ENCODE peak calls at places on chromosomes 11 and 22, in nine cellular contexts. One of them, this sample, is unnamed.

GRCh38 chr11:100445231-100445735 is 241.8 kb upstream of the ARHGAP42 start:
- DNase-seq in transverse colon: no peak
- DNase-seq in colonic mucosa: no peak
- DNase-seq in stomach: peak
- DNase-seq in bronchial epithelial cell: peak
- DNase-seq in GM23338: peak
- DNase-seq in astrocyte of the spinal cord: peak
- DNase-seq in heart left ventricle: peak
- DNase-seq in HCT116: no peak
- DNase-seq in this sample: peak

GRCh38 chr11:127632971-127633680 is 632.6 kb upstream of the KIRREL3 start:
- DNase-seq in transverse colon: no peak
- DNase-seq in colonic mucosa: no peak
- DNase-seq in stomach: no peak
- DNase-seq in bronchial epithelial cell: no peak
- DNase-seq in GM23338: peak
- DNase-seq in astrocyte of the spinal cord: no peak
- DNase-seq in heart left ventricle: no peak
- DNase-seq in HCT116: no peak
- DNase-seq in this sample: no peak

GRCh38 chr11:26947379-26947844 is 46.5 kb upstream of the FIBIN start:
- DNase-seq in transverse colon: peak
- DNase-seq in colonic mucosa: peak
- DNase-seq in stomach: no peak
- DNase-seq in bronchial epithelial cell: peak
- DNase-seq in GM23338: no peak
- DNase-seq in astrocyte of the spinal cord: peak
- DNase-seq in heart left ventricle: peak
- DNase-seq in HCT116: no peak
- DNase-seq in this sample: peak

GRCh38 chr11:132981146-132981956 is 551.0 kb downstream of the OPCML start:
- DNase-seq in transverse colon: no peak
- DNase-seq in colonic mucosa: no peak
- DNase-seq in stomach: no peak
- DNase-seq in bronchial epithelial cell: no peak
- DNase-seq in GM23338: no peak
- DNase-seq in astrocyte of the spinal cord: no peak
- DNase-seq in heart left ventricle: no peak
- DNase-seq in HCT116: no peak
- DNase-seq in this sample: no peak

GRCh38 chr22:39617342-39617741 is 46.8 kb downstream of the CACNA1I start:
- DNase-seq in transverse colon: no peak
- DNase-seq in colonic mucosa: no peak
- DNase-seq in stomach: no peak
- DNase-seq in bronchial epithelial cell: no peak
- DNase-seq in GM23338: peak
- DNase-seq in astrocyte of the spinal cord: no peak
- DNase-seq in heart left ventricle: no peak
- DNase-seq in HCT116: no peak
- DNase-seq in this sample: no peak

GRCh38 chr11:88175004-88175706 is at the start of gene RAB38:
- DNase-seq in transverse colon: peak
- DNase-seq in colonic mucosa: peak
- DNase-seq in stomach: peak
- DNase-seq in bronchial epithelial cell: peak
- DNase-seq in GM23338: peak
- DNase-seq in astrocyte of the spinal cord: peak
- DNase-seq in heart left ventricle: peak
- DNase-seq in HCT116: peak
- DNase-seq in this sample: no peak

GRCh38 chr11:62132188-62132587 is 8.4 kb downstream of the INCENP start:
- DNase-seq in transverse colon: no peak
- DNase-seq in colonic mucosa: no peak
- DNase-seq in stomach: peak
- DNase-seq in bronchial epithelial cell: peak
- DNase-seq in GM23338: no peak
- DNase-seq in astrocyte of the spinal cord: no peak
- DNase-seq in heart left ventricle: no peak
- DNase-seq in HCT116: no peak
- DNase-seq in this sample: no peak

GRCh38 chr22:46795845-46796565 is 33.6 kb downstream of the TBC1D22A start:
- DNase-seq in transverse colon: no peak
- DNase-seq in colonic mucosa: no peak
- DNase-seq in stomach: no peak
- DNase-seq in bronchial epithelial cell: no peak
- DNase-seq in GM23338: no peak
- DNase-seq in astrocyte of the spinal cord: no peak
- DNase-seq in heart left ventricle: no peak
- DNase-seq in HCT116: no peak
- DNase-seq in this sample: no peak

GRCh38 chr11:61026121-61027031 is 54.9 kb downstream of the CD6 start:
- DNase-seq in transverse colon: peak
- DNase-seq in colonic mucosa: no peak
- DNase-seq in stomach: no peak
- DNase-seq in bronchial epithelial cell: no peak
- DNase-seq in GM23338: no peak
- DNase-seq in astrocyte of the spinal cord: no peak
- DNase-seq in heart left ventricle: no peak
- DNase-seq in HCT116: no peak
- DNase-seq in this sample: no peak

GRCh38 chr22:27107824-27108223 is 450.4 kb downstream of the MIAT start:
- DNase-seq in transverse colon: peak
- DNase-seq in colonic mucosa: peak
- DNase-seq in stomach: peak
- DNase-seq in bronchial epithelial cell: peak
- DNase-seq in GM23338: no peak
- DNase-seq in astrocyte of the spinal cord: peak
- DNase-seq in heart left ventricle: no peak
- DNase-seq in HCT116: peak
- DNase-seq in this sample: peak

GRCh38 chr11:44017443-44018126 is 30.2 kb upstream of the ACCSL start:
- DNase-seq in transverse colon: no peak
- DNase-seq in colonic mucosa: no peak
- DNase-seq in stomach: peak
- DNase-seq in bronchial epithelial cell: no peak
- DNase-seq in GM23338: no peak
- DNase-seq in astrocyte of the spinal cord: no peak
- DNase-seq in heart left ventricle: no peak
- DNase-seq in HCT116: no peak
- DNase-seq in this sample: no peak

GRCh38 chr11:110362916-110363574 is 66.6 kb upstream of the RDX start:
- DNase-seq in transverse colon: no peak
- DNase-seq in colonic mucosa: no peak
- DNase-seq in stomach: peak
- DNase-seq in bronchial epithelial cell: no peak
- DNase-seq in GM23338: peak
- DNase-seq in astrocyte of the spinal cord: no peak
- DNase-seq in heart left ventricle: no peak
- DNase-seq in HCT116: peak
- DNase-seq in this sample: no peak

GRCh38 chr11:2534131-2534956 is 89.5 kb downstream of the KCNQ1 start:
- DNase-seq in transverse colon: peak
- DNase-seq in colonic mucosa: no peak
- DNase-seq in stomach: no peak
- DNase-seq in bronchial epithelial cell: peak
- DNase-seq in GM23338: peak
- DNase-seq in astrocyte of the spinal cord: no peak
- DNase-seq in heart left ventricle: peak
- DNase-seq in HCT116: peak
- DNase-seq in this sample: no peak

GRCh38 chr22:32661737-32662586 is 139.5 kb upstream of the TIMP3 start:
- DNase-seq in transverse colon: no peak
- DNase-seq in colonic mucosa: no peak
- DNase-seq in stomach: no peak
- DNase-seq in bronchial epithelial cell: no peak
- DNase-seq in GM23338: no peak
- DNase-seq in astrocyte of the spinal cord: peak
- DNase-seq in heart left ventricle: no peak
- DNase-seq in HCT116: no peak
- DNase-seq in this sample: no peak

GRCh38 chr11:109040303-109040702 is 375.4 kb downstream of the DDX10 start:
- DNase-seq in transverse colon: no peak
- DNase-seq in colonic mucosa: no peak
- DNase-seq in stomach: no peak
- DNase-seq in bronchial epithelial cell: no peak
- DNase-seq in GM23338: peak
- DNase-seq in astrocyte of the spinal cord: no peak
- DNase-seq in heart left ventricle: no peak
- DNase-seq in HCT116: peak
- DNase-seq in this sample: no peak
- TF ChIP-seq CTCF in transverse colon: no peak
- TF ChIP-seq CTCF in colonic mucosa: no peak
- TF ChIP-seq CTCF in stomach: no peak
- TF ChIP-seq CTCF in bronchial epithelial cell: peak
- TF ChIP-seq CTCF in GM23338: peak
- TF ChIP-seq CTCF in astrocyte of the spinal cord: peak
- TF ChIP-seq CTCF in heart left ventricle: no peak
- TF ChIP-seq CTCF in HCT116: peak
- TF ChIP-seq CTCF in this sample: peak

GRCh38 chr11:68839054-68839865 is 2.5 kb downstream of the CPT1A start:
- DNase-seq in transverse colon: peak
- DNase-seq in colonic mucosa: peak
- DNase-seq in stomach: peak
- DNase-seq in bronchial epithelial cell: peak
- DNase-seq in GM23338: peak
- DNase-seq in astrocyte of the spinal cord: peak
- DNase-seq in heart left ventricle: peak
- DNase-seq in HCT116: peak
- DNase-seq in this sample: peak

GRCh38 chr11:68838572-68838964 is 3.1 kb downstream of the CPT1A start:
- DNase-seq in transverse colon: no peak
- DNase-seq in colonic mucosa: no peak
- DNase-seq in stomach: no peak
- DNase-seq in bronchial epithelial cell: no peak
- DNase-seq in GM23338: no peak
- DNase-seq in astrocyte of the spinal cord: no peak
- DNase-seq in heart left ventricle: no peak
- DNase-seq in HCT116: no peak
- DNase-seq in this sample: no peak

GRCh38 chr11:68835749-68836148 is 6.0 kb downstream of the CPT1A start:
- DNase-seq in transverse colon: no peak
- DNase-seq in colonic mucosa: no peak
- DNase-seq in stomach: peak
- DNase-seq in bronchial epithelial cell: no peak
- DNase-seq in GM23338: no peak
- DNase-seq in astrocyte of the spinal cord: no peak
- DNase-seq in heart left ventricle: no peak
- DNase-seq in HCT116: no peak
- DNase-seq in this sample: no peak

GRCh38 chr11:68839953-68840641 is 1.6 kb downstream of the CPT1A start:
- DNase-seq in transverse colon: peak
- DNase-seq in colonic mucosa: peak
- DNase-seq in stomach: no peak
- DNase-seq in bronchial epithelial cell: no peak
- DNase-seq in GM23338: peak
- DNase-seq in astrocyte of the spinal cord: peak
- DNase-seq in heart left ventricle: no peak
- DNase-seq in HCT116: no peak
- DNase-seq in this sample: no peak

DNA sequence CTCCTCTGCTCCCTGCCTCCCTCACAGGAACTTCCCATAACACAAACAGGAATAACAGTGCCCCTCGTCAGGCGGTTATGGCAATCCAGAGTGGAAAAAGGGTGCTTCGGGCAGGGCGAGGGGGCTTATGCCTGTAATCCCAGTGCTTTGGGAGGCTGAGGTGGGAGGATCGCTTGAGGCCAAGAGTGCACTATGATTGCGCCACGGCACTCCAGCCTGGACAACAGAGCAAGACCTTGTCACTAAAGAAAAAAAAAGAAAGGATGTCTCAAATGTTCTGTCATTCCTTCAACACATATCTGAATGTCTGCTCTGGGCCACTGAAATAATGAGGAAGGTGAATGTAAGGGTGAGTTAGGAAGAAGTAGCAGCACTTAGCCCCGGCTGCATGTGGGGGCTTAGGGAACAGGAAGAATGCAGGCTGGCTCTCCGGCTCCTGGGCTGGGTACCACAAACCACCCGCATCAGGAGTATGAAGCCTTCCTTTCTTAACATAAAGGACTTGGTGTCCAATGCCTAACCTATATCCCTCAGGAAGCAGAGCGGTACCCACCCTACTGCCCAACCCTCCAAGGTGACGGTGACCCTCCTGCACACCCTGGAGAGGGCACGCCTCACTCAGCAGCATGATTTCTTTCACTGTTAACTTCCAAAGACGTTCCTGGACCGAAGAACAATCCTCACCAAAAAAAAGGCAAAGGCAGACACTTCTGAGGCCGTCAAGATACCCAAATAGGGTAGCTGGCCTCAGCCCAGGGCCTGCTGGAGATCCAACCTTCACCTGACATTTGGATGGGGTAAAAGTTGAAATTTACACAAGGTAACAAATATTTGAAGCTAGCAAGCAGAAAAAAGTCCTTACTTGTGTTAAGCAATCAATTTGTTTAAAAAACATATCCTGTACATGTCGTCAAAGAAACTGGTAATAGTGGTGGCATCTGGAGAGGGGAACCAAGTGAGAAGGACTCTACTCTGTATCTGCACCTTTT is 3.8 kb downstream of the CPT1A start:
- DNase-seq in transverse colon: peak
- DNase-seq in colonic mucosa: no peak
- DNase-seq in stomach: no peak
- DNase-seq in bronchial epithelial cell: no peak
- DNase-seq in GM23338: no peak
- DNase-seq in astrocyte of the spinal cord: no peak
- DNase-seq in heart left ventricle: no peak
- DNase-seq in HCT116: no peak
- DNase-seq in this sample: no peak
- H3K4me3 ChIP-seq in transverse colon: no peak
- H3K4me3 ChIP-seq in colonic mucosa: no peak
- H3K4me3 ChIP-seq in stomach: peak
- H3K4me3 ChIP-seq in bronchial epithelial cell: no peak
- H3K4me3 ChIP-seq in GM23338: no peak
- H3K4me3 ChIP-seq in astrocyte of the spinal cord: no peak
- H3K4me3 ChIP-seq in heart left ventricle: peak
- H3K4me3 ChIP-seq in HCT116: no peak
- H3K4me3 ChIP-seq in this sample: no peak

DNA sequence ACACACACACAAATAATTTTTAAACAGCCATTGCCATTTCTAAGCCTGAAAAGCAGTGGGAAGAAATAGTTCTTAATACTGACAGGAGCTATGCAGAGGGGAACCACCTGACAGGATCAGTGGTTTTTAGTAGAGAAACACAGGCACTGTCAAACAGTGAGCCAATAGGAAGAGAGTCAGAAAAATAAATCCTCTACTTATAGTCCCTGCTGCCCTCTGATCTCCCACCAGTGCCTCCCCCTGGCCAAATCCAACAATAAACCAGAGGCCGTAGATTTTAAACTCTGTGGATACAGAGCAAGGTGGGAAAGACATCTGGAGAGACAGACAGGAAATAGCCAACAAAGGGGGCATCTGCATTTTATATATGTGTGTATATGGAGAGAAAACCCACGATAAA is 7.9 kb upstream of the OR56B4 start:
- DNase-seq in transverse colon: no peak
- DNase-seq in colonic mucosa: no peak
- DNase-seq in stomach: no peak
- DNase-seq in bronchial epithelial cell: no peak
- DNase-seq in GM23338: peak
- DNase-seq in astrocyte of the spinal cord: no peak
- DNase-seq in heart left ventricle: no peak
- DNase-seq in HCT116: no peak
- DNase-seq in this sample: no peak
- TF ChIP-seq CTCF in transverse colon: no peak
- TF ChIP-seq CTCF in colonic mucosa: no peak
- TF ChIP-seq CTCF in stomach: no peak
- TF ChIP-seq CTCF in bronchial epithelial cell: no peak
- TF ChIP-seq CTCF in GM23338: peak
- TF ChIP-seq CTCF in astrocyte of the spinal cord: no peak
- TF ChIP-seq CTCF in heart left ventricle: no peak
- TF ChIP-seq CTCF in HCT116: peak
- TF ChIP-seq CTCF in this sample: no peak

GRCh38 chr11:75429641-75429901 is 3.4 kb downstream of the KLHL35 start:
- DNase-seq in transverse colon: no peak
- DNase-seq in colonic mucosa: no peak
- DNase-seq in stomach: no peak
- DNase-seq in bronchial epithelial cell: no peak
- DNase-seq in GM23338: no peak
- DNase-seq in astrocyte of the spinal cord: no peak
- DNase-seq in heart left ventricle: no peak
- DNase-seq in HCT116: no peak
- DNase-seq in this sample: no peak
- H3K4me3 ChIP-seq in transverse colon: no peak
- H3K4me3 ChIP-seq in colonic mucosa: peak
- H3K4me3 ChIP-seq in stomach: peak
- H3K4me3 ChIP-seq in bronchial epithelial cell: peak
- H3K4me3 ChIP-seq in GM23338: peak
- H3K4me3 ChIP-seq in astrocyte of the spinal cord: no peak
- H3K4me3 ChIP-seq in heart left ventricle: no peak
- H3K4me3 ChIP-seq in HCT116: no peak
- H3K4me3 ChIP-seq in this sample: no peak

This sample was measured in astrocyte of the cerebellum.